ENCODE peak calls at places on chromosomes 1 and 21, in five cellular contexts. C is activated effector memory CD4-positive, alpha-beta T cell treated with anti-CD3 and anti-CD28 coated beads, Interleukin-2, amount 50 U/mL, for 16 hours; G is HFFc6; X is naive thymus-derived CD4-positive, alpha-beta T cell; K is HepG2. H is an unnamed sample.
A peak's percentile ranks its signal among the peaks of the same experiment; 100 is the strongest.

GRCh38 chr1:182962554-182963115 is 9.7 kb upstream of the SHCBP1L start:
- DNase-seq in C (no peak), G (peak; percentile 80), X (peak; percentile 31), K (peak; percentile 73), H (peak; percentile 63)

GRCh38 chr1:64183985-64184440 is 19.4 kb upstream of the UBE2U start:
- DNase-seq in C (no peak), G (peak; percentile 84), X (no peak), K (no peak), H (no peak)

GRCh38 chr1:37033355-37034291 is 692 bp downstream of the GRIK3 start:
- DNase-seq in C (no peak), G (no peak), X (no peak), K (no peak), H (no peak)

GRCh38 chr1:207002731-207003146 is 29.8 kb downstream of the C1orf116 start:
- DNase-seq in C (no peak), G (no peak), X (no peak), K (no peak), H (no peak)

GRCh38 chr1:218451415-218451814 is 106.3 kb downstream of the TGFB2 start:
- DNase-seq in C (no peak), G (no peak), X (no peak), K (no peak), H (no peak)

GRCh38 chr1:155176544-155177071 is 3.0 kb downstream of the TRIM46 start:
- DNase-seq in C (peak; percentile 93), G (peak; percentile 60), X (peak; percentile 83), K (peak; percentile 47), H (peak; percentile 59)

GRCh38 chr1:51663105-51663504 is 46.2 kb downstream of the OSBPL9 start:
- DNase-seq in C (no peak), G (no peak), X (no peak), K (no peak), H (no peak)

GRCh38 chr1:192550922-192551534 is 24.5 kb upstream of the RGS1 start:
- DNase-seq in C (no peak), G (peak; percentile 91), X (no peak), K (no peak), H (no peak)

GRCh38 chr1:211811848-211812247 is 18.7 kb downstream of the LPGAT1 start:
- DNase-seq in C (no peak), G (no peak), X (no peak), K (no peak), H (no peak)

GRCh38 chr1:60535713-60536112 is 462.1 kb upstream of the C1orf87 start:
- DNase-seq in C (no peak), G (no peak), X (no peak), K (no peak), H (no peak)

GRCh38 chr1:72357411-72357810 is 75.1 kb upstream of the NEGR1 start:
- DNase-seq in C (no peak), G (peak; percentile 4), X (no peak), K (no peak), H (no peak)

GRCh38 chr1:32151319-32151787 is 28.1 kb upstream of the TXLNA start:
- DNase-seq in C (no peak), G (peak; percentile 76), X (no peak), K (no peak), H (no peak)

GRCh38 chr1:115117303-115117702 is 28.0 kb upstream of the TSPAN2 start:
- DNase-seq in C (no peak), G (no peak), X (no peak), K (no peak), H (no peak)

GRCh38 chr1:223153177-223154119 is 10.4 kb upstream of the TLR5 start:
- DNase-seq in C (no peak), G (no peak), X (no peak), K (no peak), H (no peak)

GRCh38 chr1:5793516-5793915 is 198.7 kb downstream of the NPHP4 start:
- DNase-seq in C (no peak), G (no peak), X (no peak), K (no peak), H (no peak)

GRCh38 chr1:209375681-209376360 is 207.7 kb upstream of the CAMK1G start:
- DNase-seq in C (no peak), G (peak; percentile 13), X (no peak), K (no peak), H (no peak)

GRCh38 chr21:35989185-35989735 is 71.1 kb downstream of the SETD4 start:
- DNase-seq in C (no peak), G (no peak), X (no peak), K (no peak), H (no peak)

GRCh38 chr1:85325920-85326319 is 49.5 kb upstream of the BCL10 start:
- DNase-seq in C (no peak), G (no peak), X (no peak), K (peak; percentile 82), H (no peak)

GRCh38 chr1:63322944-63323865 is 838 bp downstream of the FOXD3 start:
- DNase-seq in C (peak; percentile 76), G (no peak), X (peak; percentile 45), K (no peak), H (peak; percentile 30)

GRCh38 chr21:43829575-43830119 is 35.4 kb upstream of the AGPAT3 start:
- DNase-seq in C (no peak), G (no peak), X (no peak), K (no peak), H (no peak)

GRCh38 chr1:211925016-211925415 is 94.5 kb upstream of the LPGAT1 start:
- DNase-seq in C (no peak), G (no peak), X (no peak), K (no peak), H (peak; percentile 33)

GRCh38 chr1:235599536-235599935 is 50.0 kb downstream of the GNG4 start:
- DNase-seq in C (no peak), G (no peak), X (no peak), K (no peak), H (no peak)

GRCh38 chr1:42336978-42337377 is 1.9 kb upstream of the FOXJ3 start:
- DNase-seq in C (no peak), G (no peak), X (no peak), K (no peak), H (no peak)

GRCh38 chr1:3410435-3410915 is 44.0 kb upstream of the ARHGEF16 start:
- DNase-seq in C (no peak), G (no peak), X (no peak), K (no peak), H (no peak)

GRCh38 chr1:208010070-208010469 is 99.1 kb upstream of the CD34 start:
- DNase-seq in C (no peak), G (no peak), X (no peak), K (no peak), H (no peak)

GRCh38 chr1:75908717-75909152 is 23.5 kb downstream of the ASB17 start:
- DNase-seq in C (no peak), G (peak; percentile 29), X (no peak), K (peak; percentile 31), H (no peak)

GRCh38 chr1:200960948-200961340 is 62.6 kb downstream of the KIF21B start:
- DNase-seq in C (peak; percentile 13), G (no peak), X (no peak), K (no peak), H (no peak)

GRCh38 chr1:110050602-110051261 is 16.3 kb downstream of the STRIP1 start:
- DNase-seq in C (peak; percentile 21), G (peak; percentile 60), X (no peak), K (no peak), H (no peak)

GRCh38 chr1:186308264-186309060 is 66.6 kb downstream of the TPR start:
- DNase-seq in C (no peak), G (no peak), X (no peak), K (no peak), H (no peak)

GRCh38 chr21:46205766-46206162 is 21.5 kb upstream of the SPATC1L start:
- DNase-seq in C (no peak), G (no peak), X (no peak), K (no peak), H (no peak)